ENCODE peak calls at places on chromosomes 16 and 17, in six cellular contexts. C is suprapubic skin; Y is fibroblast of mammary gland; R is CD4-positive, alpha-beta T cell; W is WTC11; A is adrenal gland. B is an unnamed sample.

GRCh38 chr17:77036841-77037381 is 103.9 kb upstream of the SEC14L1 start:
- DNase-seq in C (no peak), Y (no peak), R (no peak), W (no peak), A (no peak), B (no peak)

GRCh38 chr16:23031508-23032098 is 117.6 kb downstream of the USP31 start:
- DNase-seq in C (no peak), Y (no peak), R (no peak), W (no peak), A (no peak), B (no peak)

GRCh38 chr17:77186141-77186604 is 45.4 kb downstream of the SEC14L1 start:
- DNase-seq in C (no peak), Y (no peak), R (no peak), W (no peak), A (peak; percentile 72), B (no peak)

GRCh38 chr16:89982318-89982717 is 33.8 kb downstream of the DEF8 start:
- DNase-seq in C (no peak), Y (no peak), R (no peak), W (no peak), A (no peak), B (no peak)

GRCh38 chr17:17063546-17064122 is 21.4 kb downstream of the MPRIP start:
- DNase-seq in C (peak; percentile 74), Y (no peak), R (no peak), W (no peak), A (peak; percentile 76), B (no peak)

GRCh38 chr16:84751241-84751640 is 51.4 kb downstream of the USP10 start:
- DNase-seq in C (no peak), Y (no peak), R (no peak), W (no peak), A (no peak), B (no peak)

GRCh38 chr17:66357037-66357436 is 54.6 kb downstream of the PRKCA start:
- DNase-seq in C (no peak), Y (peak; percentile 45), R (no peak), W (no peak), A (no peak), B (no peak)

GRCh38 chr16:81251871-81252270 is 13.4 kb downstream of the BCO1 start:
- DNase-seq in C (no peak), Y (no peak), R (no peak), W (no peak), A (no peak), B (no peak)

GRCh38 chr16:58814348-58814801 is 80.3 kb upstream of the GOT2 start:
- DNase-seq in C (no peak), Y (peak; percentile 29), R (peak; percentile 1), W (peak; percentile 26), A (peak; percentile 64), B (peak; percentile 57)

GRCh38 chr17:77734371-77735050 is 224.0 kb upstream of the TNRC6C start:
- DNase-seq in C (peak; percentile 93), Y (peak; percentile 53), R (no peak), W (peak; percentile 47), A (peak; percentile 51), B (no peak)

GRCh38 chr17:42512733-42513251 is 23.2 kb upstream of the NAGLU start:
- DNase-seq in C (no peak), Y (no peak), R (no peak), W (no peak), A (peak; percentile 29), B (no peak)

GRCh38 chr17:7914771-7915610 is 1.1 kb downstream of the RNF227 start:
- DNase-seq in C (no peak), Y (peak; percentile 78), R (no peak), W (no peak), A (peak; percentile 67), B (no peak)

GRCh38 chr17:77352441-77352840 is 211.7 kb downstream of the SEC14L1 start:
- DNase-seq in C (no peak), Y (no peak), R (no peak), W (no peak), A (no peak), B (no peak)

GRCh38 chr17:42754782-42755181 is 6.2 kb upstream of the RAMP2 start:
- DNase-seq in C (peak; percentile 91), Y (peak; percentile 94), R (no peak), W (no peak), A (no peak), B (no peak)

GRCh38 chr16:27718767-27719445 is 169.0 kb downstream of the KATNIP start:
- DNase-seq in C (no peak), Y (no peak), R (no peak), W (no peak), A (no peak), B (peak; percentile 64)

GRCh38 chr17:55731586-55732250 is 9.1 kb upstream of the TMEM100 start:
- DNase-seq in C (peak; percentile 81), Y (peak; percentile 76), R (no peak), W (no peak), A (peak; percentile 62), B (no peak)

GRCh38 chr17:67441052-67441738 is 64.1 kb downstream of the PITPNC1 start:
- DNase-seq in C (no peak), Y (peak; percentile 87), R (peak; percentile 69), W (no peak), A (peak; percentile 25), B (no peak)

GRCh38 chr16:2422123-2422867 is 7.0 kb upstream of the CCNF start:
- DNase-seq in C (peak; percentile 46), Y (no peak), R (no peak), W (no peak), A (no peak), B (no peak)

GRCh38 chr16:52293209-52293608 is 253.7 kb downstream of the TOX3 start:
- DNase-seq in C (no peak), Y (no peak), R (no peak), W (no peak), A (no peak), B (no peak)

GRCh38 chr17:67435122-67435521 is 58.0 kb downstream of the PITPNC1 start:
- DNase-seq in C (no peak), Y (peak; percentile 49), R (peak; percentile 43), W (no peak), A (peak; percentile 21), B (no peak)

GRCh38 chr16:11020388-11020787 is 76.0 kb downstream of the CLEC16A start:
- DNase-seq in C (no peak), Y (no peak), R (no peak), W (no peak), A (no peak), B (no peak)
- TF ChIP-seq CTCF in C (no peak), Y (no peak), R (no peak), W (no peak), A (no peak), B (no peak)

GRCh38 chr17:4588391-4588790 is 4.1 kb downstream of the SMTNL2 start:
- DNase-seq in C (no peak), Y (no peak), R (no peak), W (no peak), A (no peak), B (no peak)
- TF ChIP-seq CTCF in C (no peak), Y (no peak), R (no peak), W (no peak), A (no peak), B (no peak)

DNA sequence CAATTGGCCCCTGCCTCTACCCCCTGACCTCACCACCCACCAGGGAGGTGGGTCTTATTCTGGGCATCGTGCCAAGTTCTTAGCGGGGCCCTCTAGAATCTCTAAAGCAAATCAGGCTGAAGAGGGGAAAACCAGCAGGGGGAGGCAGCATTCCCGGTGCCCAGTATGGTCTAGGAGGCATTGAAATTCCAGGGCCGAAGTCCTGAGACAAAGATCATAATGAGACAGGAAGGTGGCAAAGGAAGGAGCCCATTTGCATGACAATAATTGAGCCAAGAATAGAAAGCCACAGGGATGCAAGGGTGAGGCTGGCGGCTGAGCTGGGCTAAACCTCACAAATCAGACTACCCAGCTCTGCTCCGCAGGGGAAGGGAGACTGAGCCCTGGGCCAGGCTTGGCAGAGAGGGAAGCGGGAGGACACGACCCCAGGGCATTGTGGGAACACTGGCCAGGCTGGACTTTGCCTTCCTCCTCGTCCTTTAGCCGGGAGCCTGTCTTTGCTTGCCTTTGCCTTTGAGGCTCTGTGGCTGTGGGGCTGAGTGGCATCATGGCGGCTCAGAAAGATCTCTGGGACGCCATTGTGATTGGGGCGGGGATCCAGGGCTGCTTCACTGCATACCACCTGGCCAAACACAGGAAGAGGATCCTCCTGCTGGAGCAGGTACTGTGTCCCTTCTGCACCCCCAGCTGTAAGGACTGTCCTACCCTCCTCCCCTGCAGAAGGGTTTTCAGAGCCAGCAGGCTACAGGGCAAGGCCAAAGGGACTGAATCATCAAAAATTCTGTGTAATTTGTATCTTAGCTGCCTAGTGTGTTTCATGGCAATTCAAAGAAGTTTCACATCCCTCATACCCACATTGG is at the start of gene PIPOX:
- DNase-seq in C (no peak), Y (peak; percentile 19), R (no peak), W (peak; percentile 80), A (peak; percentile 54), B (no peak)
- TF ChIP-seq CTCF in C (no peak), Y (no peak), R (no peak), W (no peak), A (no peak), B (peak; percentile 16)

GRCh38 chr17:36755586-36755985 is 154.2 kb downstream of the MRM1 start:
- DNase-seq in C (no peak), Y (peak; percentile 4), R (peak; percentile 11), W (peak; percentile 77), A (no peak), B (peak; percentile 13)
- TF ChIP-seq CTCF in C (no peak), Y (peak; percentile 37), R (peak; percentile 53), W (peak; percentile 33), A (peak; percentile 14), B (peak; percentile 47)

DNA sequence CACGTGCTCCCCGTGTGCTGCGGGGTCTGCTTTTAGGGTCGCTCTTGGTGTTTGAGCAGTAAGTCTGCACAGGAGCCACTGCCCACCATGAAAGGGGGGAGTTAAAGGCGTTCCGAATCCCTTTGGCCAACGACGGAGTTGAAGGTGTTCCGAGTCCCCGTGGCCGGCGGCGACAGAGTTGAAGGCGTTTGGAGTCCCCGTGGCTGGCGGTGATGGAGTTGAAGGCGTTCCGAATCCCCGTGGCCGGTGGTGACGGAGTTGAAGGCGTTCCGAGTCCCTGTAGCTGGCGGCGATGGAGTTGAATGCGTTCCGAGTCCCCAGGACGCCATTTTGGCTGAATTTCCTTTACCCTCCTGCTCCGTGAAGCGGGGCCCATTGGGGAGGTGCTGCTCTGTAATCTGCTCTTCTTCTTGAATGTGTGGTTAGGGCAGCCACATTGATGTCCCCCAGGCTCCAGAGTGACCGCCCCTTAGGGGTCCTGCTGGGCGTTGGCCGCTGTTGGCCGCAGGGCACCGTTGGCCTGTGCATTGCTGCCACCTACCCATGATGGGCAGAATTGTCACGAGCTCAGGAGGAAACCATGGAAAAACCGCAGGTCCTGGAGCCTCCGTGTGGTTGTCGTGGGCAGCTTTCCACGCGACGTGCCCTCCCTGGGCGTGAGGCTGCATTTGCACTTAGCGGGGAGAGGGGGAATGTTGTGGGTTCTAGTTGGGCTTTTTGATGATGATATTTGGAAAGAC is 73.7 kb upstream of the ZNF750 start:
- DNase-seq in C (no peak), Y (no peak), R (no peak), W (no peak), A (no peak), B (no peak)
- TF ChIP-seq CTCF in C (peak; percentile 3), Y (peak; percentile 12), R (peak; percentile 13), W (no peak), A (peak; percentile 37), B (peak; percentile 34)

DNA sequence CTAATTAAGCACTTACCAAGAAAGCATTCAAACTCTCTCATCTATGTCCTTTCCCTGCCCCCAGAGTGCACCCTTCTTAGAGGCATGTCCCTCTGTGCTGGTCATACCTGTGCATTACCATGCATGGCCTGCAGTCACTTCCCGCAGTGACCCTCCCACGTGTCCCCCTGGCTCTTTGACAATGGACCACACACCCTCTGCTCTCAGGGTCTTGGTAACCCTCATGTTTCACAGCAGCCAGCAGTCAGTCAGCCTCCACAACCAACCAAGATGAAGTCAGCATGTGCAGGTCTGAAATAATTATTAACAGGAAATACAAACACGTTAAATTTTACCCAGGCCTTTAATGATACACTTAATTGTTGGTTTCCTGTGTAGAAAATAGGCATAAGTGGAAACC is 10.1 kb downstream of the KRT33A start:
- DNase-seq in C (no peak), Y (no peak), R (no peak), W (no peak), A (no peak), B (no peak)
- TF ChIP-seq CTCF in C (no peak), Y (no peak), R (no peak), W (no peak), A (no peak), B (no peak)